ENCODE peak calls at places on chromosomes 2 and 18, in five cellular contexts. B, X, T, J and C are unnamed samples.

GRCh38 chr2:43103093-43103404 is 123.4 kb downstream of the ZFP36L2 start:
- DNase-seq in T (no peak), B (no peak), X (no peak), J (no peak), C (no peak)

GRCh38 chr2:61426267-61426897 is 44.5 kb downstream of the USP34 start:
- DNase-seq in J (peak), T (no peak), X (no peak), B (peak), C (peak)

GRCh38 chr2:11395971-11396689 is 51.7 kb upstream of the ROCK2 start:
- DNase-seq in B (no peak), J (no peak), T (no peak), X (no peak), C (no peak)

GRCh38 chr2:26352892-26353291 is 6.3 kb upstream of the ADGRF3 start:
- DNase-seq in J (no peak), B (peak), X (no peak), T (no peak), C (no peak)

GRCh38 chr2:39494784-39495251 is 57.7 kb upstream of the MAP4K3 start:
- DNase-seq in J (no peak), X (no peak), T (no peak), B (peak), C (no peak)

GRCh38 chr2:146879882-146880281 is 964.9 kb upstream of the ACVR2A start:
- DNase-seq in T (no peak), B (no peak), J (no peak), X (no peak), C (no peak)

GRCh38 chr2:460861-461260 is 173.0 kb upstream of the ALKAL2 start:
- DNase-seq in T (no peak), X (no peak), J (peak), B (no peak), C (peak)

GRCh38 chr2:25711641-25712369 is 38.4 kb upstream of the DTNB start:
- DNase-seq in T (no peak), J (no peak), B (no peak), X (no peak), C (no peak)

GRCh38 chr18:70461323-70462077 is 172.7 kb downstream of the SOCS6 start:
- DNase-seq in B (no peak), X (no peak), T (no peak), J (no peak), C (no peak)

GRCh38 chr2:226703501-226703900 is 96.1 kb downstream of the IRS1 start:
- DNase-seq in X (no peak), T (no peak), J (no peak), B (no peak), C (no peak)

GRCh38 chr2:181916726-181917377 is 25.3 kb downstream of the ITPRID2 start:
- DNase-seq in X (no peak), B (peak), T (no peak), J (no peak), C (no peak)

GRCh38 chr2:100588071-100588786 is 25.4 kb downstream of the PDCL3 start:
- DNase-seq in T (no peak), B (no peak), J (no peak), X (no peak), C (no peak)

GRCh38 chr2:109447251-109447661 is 166.5 kb downstream of the SEPTIN10 start:
- DNase-seq in B (peak), X (no peak), J (no peak), T (no peak), C (no peak)

GRCh38 chr2:143482316-143482715 is 353.1 kb downstream of the ARHGAP15 start:
- DNase-seq in X (no peak), T (no peak), J (no peak), B (no peak), C (no peak)

GRCh38 chr18:75253784-75254183 is 43.2 kb downstream of the TSHZ1 start:
- DNase-seq in J (no peak), X (no peak), T (no peak), B (peak), C (no peak)

GRCh38 chr2:54103454-54104314 is 11.7 kb upstream of the ACYP2 start:
- DNase-seq in T (no peak), B (peak), X (no peak), J (peak), C (no peak)

GRCh38 chr18:31274915-31275314 is 43.0 kb upstream of the DSG1 start:
- DNase-seq in T (no peak), J (no peak), X (peak), B (no peak), C (no peak)

GRCh38 chr2:38427053-38427452 is 50.0 kb upstream of the ATL2 start:
- DNase-seq in T (no peak), B (no peak), X (no peak), J (no peak), C (no peak)

GRCh38 chr2:219002395-219003266 is 9.4 kb upstream of the CRYBA2 start:
- DNase-seq in X (no peak), J (peak), T (no peak), B (peak), C (peak)

GRCh38 chr2:230684222-230685164 is 28.1 kb upstream of the CAB39 start:
- DNase-seq in B (no peak), T (no peak), J (no peak), X (no peak), C (no peak)